ENCODE peak calls at places on chromosomes 3 and 15, in five cellular contexts. I, H, U, T and L are unnamed samples.

GRCh38 chr3:190519886-190520285 is 6.0 kb downstream of the IL1RAP start:
- DNase-seq in I (no peak), H (no peak), U (no peak), T (no peak), L (no peak)

GRCh38 chr3:180102134-180102533 is 65.4 kb upstream of the PEX5L start:
- DNase-seq in I (no peak), H (no peak), U (peak; percentile 6), T (no peak), L (no peak)

GRCh38 chr3:62631471-62631870 is 243.7 kb downstream of the CADPS start:
- DNase-seq in I (no peak), H (no peak), U (no peak), T (no peak), L (no peak)

GRCh38 chr3:55899887-55900286 is 412.8 kb upstream of the WNT5A start:
- DNase-seq in I (no peak), H (peak; percentile 27), U (peak; percentile 14), T (peak; percentile 13), L (no peak)

GRCh38 chr3:39900462-39901002 is 91.1 kb downstream of the MYRIP start:
- DNase-seq in I (no peak), H (no peak), U (peak; percentile 28), T (no peak), L (no peak)

GRCh38 chr15:40815042-40815678 is 7.9 kb upstream of the DNAJC17 start:
- DNase-seq in I (no peak), H (no peak), U (no peak), T (no peak), L (no peak)

GRCh38 chr3:182248349-182248880 is 536.7 kb downstream of the SOX2 start:
- DNase-seq in I (no peak), H (no peak), U (peak; percentile 34), T (peak; percentile 8), L (no peak)

GRCh38 chr3:54631507-54632280 is 296.2 kb downstream of the LRTM1 start:
- DNase-seq in I (no peak), H (no peak), U (no peak), T (no peak), L (no peak)

GRCh38 chr15:23457890-23458289 is 10.8 kb upstream of the GOLGA6L2 start:
- DNase-seq in I (no peak), H (no peak), U (no peak), T (no peak), L (no peak)

GRCh38 chr3:66751842-66752241 is 246.3 kb upstream of the KBTBD8 start:
- DNase-seq in I (no peak), H (no peak), U (no peak), T (no peak), L (no peak)

GRCh38 chr3:124078978-124079911 is 87.3 kb upstream of the ROPN1 start:
- DNase-seq in I (no peak), H (no peak), U (peak; percentile 40), T (peak; percentile 31), L (peak; percentile 24)

GRCh38 chr3:161247049-161247448 is 25.9 kb downstream of the NMD3 start:
- DNase-seq in I (no peak), H (no peak), U (no peak), T (no peak), L (no peak)

GRCh38 chr15:92646216-92646615 is 9.4 kb downstream of the FAM174B start:
- DNase-seq in I (no peak), H (no peak), U (no peak), T (no peak), L (no peak)

GRCh38 chr3:66035763-66036477 is 2.8 kb downstream of the MAGI1 start:
- DNase-seq in I (no peak), H (no peak), U (peak; percentile 59), T (no peak), L (no peak)

GRCh38 chr15:39509941-39510845 is 70.7 kb upstream of the THBS1 start:
- DNase-seq in I (no peak), H (no peak), U (no peak), T (peak; percentile 4), L (no peak)

GRCh38 chr3:128494152-128494650 is 1.2 kb upstream of the GATA2 start:
- DNase-seq in I (no peak), H (no peak), U (no peak), T (no peak), L (peak; percentile 49)

GRCh38 chr15:78907577-78907976 is 34.9 kb downstream of the MORF4L1 start:
- DNase-seq in I (no peak), H (no peak), U (peak; percentile 31), T (peak; percentile 52), L (no peak)

GRCh38 chr15:78904599-78905358 is 32.1 kb downstream of the MORF4L1 start:
- DNase-seq in I (no peak), H (no peak), U (no peak), T (no peak), L (no peak)

GRCh38 chr15:78909791-78910228 is 35.0 kb downstream of the CTSH start:
- DNase-seq in I (no peak), H (no peak), U (peak; percentile 42), T (peak; percentile 67), L (peak; percentile 63)

GRCh38 chr15:78909160-78909695 is 35.6 kb downstream of the CTSH start:
- DNase-seq in I (no peak), H (no peak), U (no peak), T (no peak), L (no peak)

GRCh38 chr15:78906310-78906608 is 33.6 kb downstream of the MORF4L1 start:
- DNase-seq in I (no peak), H (peak; percentile 73), U (peak; percentile 30), T (no peak), L (peak; percentile 71)
- TF ChIP-seq POLR2A in I (no peak), H (no peak), U (no peak), T (no peak), L (no peak)

DNA sequence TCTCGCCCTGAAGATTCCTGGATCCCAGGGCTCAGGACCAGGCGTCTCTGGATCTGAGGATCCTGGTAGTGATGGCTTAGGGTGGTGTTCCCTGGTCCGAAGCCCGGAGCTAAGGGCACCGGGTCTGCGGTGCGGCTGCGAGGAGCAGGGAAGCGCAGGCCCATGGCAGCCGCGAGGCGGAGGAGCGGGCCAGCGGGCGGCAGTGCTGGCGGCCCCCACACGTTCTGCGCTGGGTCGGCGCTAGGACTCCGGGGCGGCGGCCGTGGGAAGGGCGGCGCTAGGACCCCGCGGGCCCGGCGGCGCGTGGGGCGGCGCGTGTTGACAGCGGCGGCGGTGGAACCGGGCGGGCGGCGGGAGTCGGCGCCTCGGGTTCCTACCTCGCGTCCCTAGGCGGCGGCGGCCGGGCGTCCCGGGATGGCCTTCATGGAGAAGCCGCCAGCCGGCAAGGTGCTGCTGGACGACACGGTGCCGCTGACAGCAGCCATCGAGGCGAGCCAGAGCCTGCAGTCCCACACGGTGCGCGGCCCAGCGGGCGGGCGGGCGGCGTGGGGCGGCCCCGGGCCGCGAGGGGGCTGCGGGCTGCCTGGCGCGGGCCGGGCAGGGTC is at the start of gene PXK:
- DNase-seq in I (peak; percentile 53), H (peak; percentile 86), U (peak; percentile 21), T (peak; percentile 92), L (peak; percentile 92)
- TF ChIP-seq POLR2A in I (peak; percentile 55), H (peak; percentile 39), U (no peak), T (peak; percentile 56), L (peak; percentile 36)

DNA sequence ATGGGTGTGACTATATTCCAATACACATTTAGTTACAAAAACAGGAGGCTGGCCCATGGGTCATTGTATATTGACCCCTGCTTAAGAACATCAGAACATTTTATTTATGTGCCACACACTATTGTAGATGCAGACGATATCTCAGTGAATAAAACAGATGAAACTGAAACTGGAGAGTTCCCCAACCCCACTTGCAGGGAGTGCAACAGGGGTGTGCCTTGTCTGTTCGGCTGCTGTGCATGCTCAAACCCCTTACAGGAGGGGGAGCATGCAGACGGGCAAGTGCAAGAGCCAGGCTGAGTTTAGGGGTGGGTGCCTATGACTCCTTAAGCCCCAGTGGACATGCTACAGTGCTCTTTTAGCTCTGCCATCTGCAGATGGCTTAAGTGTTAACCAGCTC is 509.6 kb downstream of the IGSF11 start:
- DNase-seq in I (no peak), H (no peak), U (no peak), T (no peak), L (no peak)
- TF ChIP-seq POLR2A in I (no peak), H (no peak), U (no peak), T (no peak), L (no peak)

DNA sequence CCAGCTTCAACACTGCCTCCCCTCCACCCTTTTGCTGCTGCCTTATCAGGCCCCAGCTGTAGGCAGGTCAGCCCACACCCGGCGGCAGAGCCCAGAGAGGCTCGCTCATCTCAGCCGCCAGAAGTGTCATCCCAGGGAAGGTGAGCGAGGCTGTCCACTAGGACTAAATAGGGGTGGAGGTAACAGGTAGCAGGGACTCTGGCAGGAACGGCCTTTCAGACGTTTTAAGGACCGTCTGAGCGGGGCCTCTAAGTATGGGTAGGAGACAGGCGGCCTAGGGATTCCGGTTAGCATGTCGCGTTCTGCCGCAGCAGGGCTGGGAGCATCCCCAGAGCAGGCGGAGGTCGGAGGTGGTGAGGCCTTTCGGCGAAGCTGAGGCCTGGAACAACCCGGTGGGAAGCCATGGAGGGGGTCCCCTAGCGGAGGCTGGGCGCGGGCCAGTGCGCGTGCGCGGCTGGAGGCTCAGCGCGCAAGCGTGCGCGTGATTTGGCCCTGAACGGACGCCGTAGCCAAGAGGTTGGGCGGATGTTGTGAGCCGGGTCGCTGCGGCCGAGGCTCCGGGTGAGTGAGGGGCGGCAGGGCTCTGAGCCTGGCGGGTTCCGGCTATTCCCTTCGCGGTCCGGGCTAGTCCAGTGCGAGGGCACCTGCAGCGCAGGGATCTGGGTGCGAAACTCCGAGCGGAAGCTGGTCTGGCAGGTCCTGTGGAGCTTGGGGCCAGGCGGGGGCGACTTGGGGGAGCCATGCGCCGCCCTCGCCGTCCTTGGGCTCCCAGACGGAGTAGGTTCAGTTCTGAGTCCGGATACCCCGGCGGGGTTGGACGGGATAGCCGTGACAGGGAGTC is at the start of the genes MST1 and RNF123:
- DNase-seq in I (peak; percentile 62), H (peak; percentile 89), U (peak; percentile 86), T (peak; percentile 93), L (no peak)
- TF ChIP-seq POLR2A in I (no peak), H (no peak), U (peak; percentile 59), T (peak; percentile 45), L (peak; percentile 84)

DNA sequence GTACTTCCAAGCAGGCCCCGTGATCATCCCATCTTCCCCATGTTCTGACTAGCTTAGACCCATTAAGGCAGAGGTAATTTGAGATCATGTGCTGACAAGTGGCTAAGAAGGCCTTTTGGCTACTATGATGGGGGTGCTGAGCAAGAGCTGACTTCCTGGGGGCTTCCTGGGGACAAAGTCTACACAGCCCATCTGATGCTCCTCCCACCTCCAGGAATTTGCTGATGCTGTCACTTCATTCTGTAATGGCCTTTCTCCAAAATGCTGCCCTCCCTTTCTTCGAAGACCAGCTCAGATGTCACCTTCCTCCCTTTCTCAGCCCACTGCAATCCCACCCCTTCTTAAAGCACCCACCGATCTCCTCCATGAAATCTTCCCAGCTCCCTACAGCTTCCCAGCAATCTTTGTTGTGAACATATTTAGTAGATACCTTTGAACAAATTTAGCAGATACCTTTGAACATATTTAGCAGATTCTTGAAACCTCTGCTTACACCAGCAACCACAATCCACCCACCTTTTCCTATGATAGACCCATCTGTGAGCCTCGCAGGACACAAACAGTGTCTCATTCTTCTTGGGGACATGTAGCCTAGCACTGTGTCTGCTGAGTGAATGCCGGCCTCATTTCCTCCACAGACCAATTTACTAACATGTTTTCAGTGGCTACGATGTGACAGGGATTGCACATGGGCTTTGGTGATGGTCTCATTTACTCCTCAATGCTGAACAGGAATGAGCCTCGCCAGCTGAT is 223.3 kb downstream of the EPHB1 start:
- DNase-seq in I (no peak), H (no peak), U (no peak), T (no peak), L (no peak)
- TF ChIP-seq POLR2A in I (no peak), H (no peak), U (no peak), T (no peak), L (no peak)